ENCODE peak calls at places on chromosomes 5 and 9, in ten cellular contexts. B, H, U, W, F, A, M, X, E and K are unnamed samples.

GRCh38 chr5:42374722-42375273 is 48.4 kb upstream of the GHR start:
- DNase-seq in B (no peak), H (no peak), U (no peak), W (no peak), F (no peak), A (no peak), M (no peak), X (no peak), E (no peak), K (no peak)

GRCh38 chr5:372556-372910 is 51.0 kb downstream of the AHRR start:
- DNase-seq in B (no peak), H (no peak), U (peak), W (no peak), F (peak), A (no peak), M (peak), X (no peak), E (no peak), K (no peak)

GRCh38 chr5:109191153-109191558 is 218.6 kb downstream of the PJA2 start:
- DNase-seq in B (no peak), H (peak), U (peak), W (no peak), F (no peak), A (no peak), M (peak), X (no peak), E (no peak), K (no peak)

GRCh38 chr5:67095346-67095871 is 101.2 kb downstream of the CD180 start:
- DNase-seq in B (peak), H (peak), U (peak), W (peak), F (peak), A (no peak), M (no peak), X (no peak), E (no peak), K (no peak)

GRCh38 chr9:94740191-94740874 is 13.8 kb downstream of the AOPEP start:
- DNase-seq in B (no peak), H (no peak), U (no peak), W (peak), F (no peak), A (no peak), M (no peak), X (no peak), E (no peak), K (no peak)

GRCh38 chr5:139301766-139302499 is 8.4 kb downstream of the MATR3 start:
- DNase-seq in B (no peak), H (no peak), U (no peak), W (no peak), F (no peak), A (no peak), M (no peak), X (no peak), E (no peak), K (no peak)

GRCh38 chr5:170436335-170436734 is 47.2 kb upstream of the KCNMB1 start:
- DNase-seq in B (no peak), H (no peak), U (no peak), W (no peak), F (no peak), A (no peak), M (no peak), X (no peak), E (no peak), K (no peak)

GRCh38 chr9:2427016-2427891 is 194.3 kb upstream of the VLDLR start:
- DNase-seq in B (no peak), H (no peak), U (no peak), W (no peak), F (no peak), A (no peak), M (no peak), X (no peak), E (no peak), K (no peak)

GRCh38 chr9:124788542-124789217 is 11.7 kb downstream of the OLFML2A start:
- DNase-seq in B (no peak), H (no peak), U (no peak), W (no peak), F (no peak), A (no peak), M (no peak), X (no peak), E (no peak), K (no peak)

GRCh38 chr5:167934561-167934971 is 356.9 kb upstream of the WWC1 start:
- DNase-seq in B (peak), H (peak), U (no peak), W (no peak), F (no peak), A (no peak), M (no peak), X (no peak), E (no peak), K (no peak)

GRCh38 chr5:127848098-127848497 is 144.9 kb downstream of the CCDC192 start:
- DNase-seq in B (no peak), H (no peak), U (peak), W (no peak), F (no peak), A (no peak), M (no peak), X (no peak), E (no peak), K (no peak)

GRCh38 chr9:33750307-33750838 is 45.0 kb upstream of the PRSS3 start:
- DNase-seq in B (peak), H (no peak), U (peak), W (no peak), F (peak), A (no peak), M (no peak), X (no peak), E (no peak), K (no peak)

GRCh38 chr5:173383711-173384110 is 55.5 kb upstream of the STC2 start:
- DNase-seq in B (no peak), H (no peak), U (no peak), W (no peak), F (no peak), A (no peak), M (no peak), X (no peak), E (no peak), K (no peak)

GRCh38 chr5:132000677-132001453 is 10.6 kb downstream of the ACSL6 start:
- DNase-seq in B (no peak), H (no peak), U (no peak), W (no peak), F (peak), A (no peak), M (peak), X (peak), E (no peak), K (no peak)

GRCh38 chr9:72894342-72894741 is 58.5 kb downstream of the ALDH1A1 start:
- DNase-seq in B (no peak), H (no peak), U (no peak), W (no peak), F (no peak), A (no peak), M (no peak), X (no peak), E (no peak), K (no peak)

GRCh38 chr5:171309526-171310333 is 682 bp downstream of the TLX3 start:
- DNase-seq in B (no peak), H (no peak), U (peak), W (no peak), F (no peak), A (no peak), M (no peak), X (no peak), E (no peak), K (no peak)

GRCh38 chr5:93399675-93400074 is 181.3 kb downstream of the NR2F1-AS1 start:
- DNase-seq in B (no peak), H (no peak), U (no peak), W (no peak), F (no peak), A (no peak), M (no peak), X (no peak), E (no peak), K (no peak)

GRCh38 chr9:4849364-4849763 is 56.6 kb downstream of the RCL1 start:
- DNase-seq in B (no peak), H (no peak), U (no peak), W (no peak), F (no peak), A (no peak), M (no peak), X (no peak), E (no peak), K (no peak)

GRCh38 chr9:90441814-90442213 is 200.8 kb downstream of the DIRAS2 start:
- DNase-seq in B (no peak), H (no peak), U (no peak), W (no peak), F (no peak), A (no peak), M (no peak), X (no peak), E (no peak), K (no peak)

GRCh38 chr5:169805527-169805934 is 168.5 kb downstream of the DOCK2 start:
- DNase-seq in B (no peak), H (peak), U (no peak), W (peak), F (no peak), A (peak), M (peak), X (no peak), E (no peak), K (no peak)

GRCh38 chr5:18811616-18812015 is 1176.4 kb downstream of the CDH18 start:
- DNase-seq in B (no peak), H (no peak), U (no peak), W (peak), F (no peak), A (no peak), M (no peak), X (no peak), E (no peak), K (no peak)

GRCh38 chr9:93578844-93579243 is 2.5 kb downstream of the PHF2 start:
- DNase-seq in B (no peak), H (no peak), U (no peak), W (no peak), F (peak), A (no peak), M (no peak), X (no peak), E (no peak), K (no peak)

GRCh38 chr9:105475302-105475701 is 27.5 kb downstream of the FSD1L start:
- DNase-seq in B (no peak), H (peak), U (no peak), W (peak), F (no peak), A (no peak), M (no peak), X (no peak), E (peak), K (no peak)

GRCh38 chr5:111854196-111854595 is 97.2 kb upstream of the NREP start:
- DNase-seq in B (no peak), H (no peak), U (no peak), W (no peak), F (no peak), A (no peak), M (no peak), X (no peak), E (peak), K (no peak)

GRCh38 chr9:119184265-119184936 is 184.8 kb downstream of the BRINP1 start:
- DNase-seq in B (no peak), H (no peak), U (no peak), W (no peak), F (no peak), A (no peak), M (no peak), X (no peak), E (no peak), K (no peak)

GRCh38 chr9:89597711-89598707 is 6.8 kb upstream of the GADD45G start:
- DNase-seq in B (peak), H (peak), U (peak), W (peak), F (peak), A (no peak), M (peak), X (peak), E (peak), K (no peak)

GRCh38 chr9:126502417-126503332 is 111.1 kb upstream of the LMX1B start:
- DNase-seq in B (no peak), H (no peak), U (no peak), W (no peak), F (no peak), A (no peak), M (no peak), X (no peak), E (no peak), K (no peak)

GRCh38 chr9:107348836-107349235 is 65.8 kb downstream of the RAD23B start:
- DNase-seq in B (no peak), H (no peak), U (no peak), W (no peak), F (no peak), A (no peak), M (no peak), X (no peak), E (no peak), K (no peak)

GRCh38 chr9:88781500-88782391 is 209.5 kb upstream of the S1PR3 start:
- DNase-seq in B (peak), H (peak), U (no peak), W (no peak), F (no peak), A (no peak), M (no peak), X (no peak), E (peak), K (no peak)

GRCh38 chr5:321233-321725 is at the start of gene AHRR:
- DNase-seq in B (peak), H (peak), U (peak), W (no peak), F (peak), A (peak), M (peak), X (no peak), E (peak), K (no peak)

GRCh38 chr5:179755022-179755421 is 22.4 kb downstream of the MAML1 start:
- DNase-seq in B (no peak), H (peak), U (no peak), W (no peak), F (peak), A (no peak), M (no peak), X (no peak), E (no peak), K (no peak)

GRCh38 chr5:59337240-59337639 is 556.3 kb downstream of the PDE4D start:
- DNase-seq in B (no peak), H (no peak), U (no peak), W (no peak), F (no peak), A (no peak), M (no peak), X (no peak), E (no peak), K (no peak)

GRCh38 chr5:16891043-16891442 is 45.0 kb downstream of the MYO10 start:
- DNase-seq in B (no peak), H (no peak), U (no peak), W (no peak), F (peak), A (no peak), M (no peak), X (no peak), E (no peak), K (no peak)

GRCh38 chr9:127523312-127523851 is 72.1 kb downstream of the LRSAM1 start:
- DNase-seq in B (no peak), H (peak), U (no peak), W (no peak), F (no peak), A (no peak), M (peak), X (no peak), E (peak), K (no peak)

GRCh38 chr5:115069087-115069968 is 100.4 kb downstream of the TRIM36 start:
- DNase-seq in B (peak), H (peak), U (peak), W (peak), F (no peak), A (no peak), M (no peak), X (no peak), E (peak), K (peak)

GRCh38 chr5:127697894-127698600 is 5.1 kb upstream of the CCDC192 start:
- DNase-seq in B (no peak), H (peak), U (no peak), W (no peak), F (peak), A (no peak), M (no peak), X (no peak), E (no peak), K (no peak)